ENCODE peak calls at places on chromosomes 5 and 9, in four cellular contexts. N, O, I and T are unnamed samples.

GRCh38 chr5:13566903-13567339 is 377.6 kb downstream of the DNAH5 start:
- DNase-seq in N (no peak), O (no peak), I (no peak), T (peak)

GRCh38 chr9:136606687-136607333 is 55.9 kb upstream of the EGFL7 start:
- DNase-seq in N (no peak), O (no peak), I (no peak), T (peak)

GRCh38 chr5:14364096-14364495 is 217.5 kb upstream of the OTULINL start:
- DNase-seq in N (no peak), O (peak), I (no peak), T (no peak)

GRCh38 chr5:35815089-35815936 is 41.4 kb upstream of the IL7R start:
- DNase-seq in N (no peak), O (peak), I (peak), T (peak)

GRCh38 chr5:176368726-176369125 is 3.4 kb downstream of the ARL10 start:
- DNase-seq in N (no peak), O (no peak), I (no peak), T (no peak)

GRCh38 chr5:166338801-166339200 is 1952.6 kb upstream of the WWC1 start:
- DNase-seq in N (no peak), O (no peak), I (no peak), T (no peak)

GRCh38 chr9:4382722-4383317 is 83.0 kb upstream of the GLIS3 start:
- DNase-seq in N (no peak), O (no peak), I (peak), T (no peak)

GRCh38 chr5:87120518-87121314 is 147.0 kb upstream of the RASA1 start:
- DNase-seq in N (no peak), O (peak), I (no peak), T (no peak)

GRCh38 chr5:18068851-18069250 is 434.6 kb downstream of the TAF11L14 start:
- DNase-seq in N (no peak), O (no peak), I (no peak), T (no peak)

GRCh38 chr5:132759114-132760042 is 12.2 kb downstream of the CCNI2 start:
- DNase-seq in N (no peak), O (no peak), I (no peak), T (no peak)

GRCh38 chr9:129352157-129352870 is 174.3 kb upstream of the IER5L start:
- DNase-seq in N (no peak), O (no peak), I (peak), T (peak)

GRCh38 chr9:108074900-108075299 is 585.3 kb upstream of the KLF4 start:
- DNase-seq in N (no peak), O (no peak), I (no peak), T (no peak)

GRCh38 chr5:65209341-65209740 is 272.4 kb downstream of the ADAMTS6 start:
- DNase-seq in N (no peak), O (no peak), I (no peak), T (no peak)

GRCh38 chr5:80134879-80135278 is 99.7 kb downstream of the THBS4 start:
- DNase-seq in N (no peak), O (no peak), I (no peak), T (no peak)